ENCODE peak calls at places on chromosomes 7 and 10, in seven cellular contexts. One of them, this sample, is unnamed.

GRCh38 chr10:98346847-98347246 is 68.1 kb downstream of the PYROXD2 start:
- DNase-seq in SK-N-SH: no peak
- DNase-seq in HCT116: no peak
- DNase-seq in H1: no peak
- DNase-seq in Panc1: no peak
- DNase-seq in K562: no peak
- DNase-seq in HepG2: no peak
- DNase-seq in this sample: no peak

GRCh38 chr10:27687326-27687725 is 58.3 kb downstream of the MKX start:
- DNase-seq in SK-N-SH: no peak
- DNase-seq in HCT116: no peak
- DNase-seq in H1: no peak
- DNase-seq in Panc1: no peak
- DNase-seq in K562: no peak
- DNase-seq in HepG2: no peak
- DNase-seq in this sample: no peak

GRCh38 chr7:132410385-132410784 is 165.9 kb downstream of the PLXNA4 start:
- DNase-seq in SK-N-SH: no peak
- DNase-seq in HCT116: no peak
- DNase-seq in H1: no peak
- DNase-seq in Panc1: no peak
- DNase-seq in K562: no peak
- DNase-seq in HepG2: no peak
- DNase-seq in this sample: no peak

GRCh38 chr10:23826399-23826798 is 382.5 kb upstream of the KIAA1217 start:
- DNase-seq in SK-N-SH: no peak
- DNase-seq in HCT116: no peak
- DNase-seq in H1: peak; percentile 3
- DNase-seq in Panc1: no peak
- DNase-seq in K562: no peak
- DNase-seq in HepG2: peak; percentile 13
- DNase-seq in this sample: no peak

GRCh38 chr10:44967596-44967995 is 8.0 kb downstream of the RASSF4 start:
- DNase-seq in SK-N-SH: no peak
- DNase-seq in HCT116: no peak
- DNase-seq in H1: no peak
- DNase-seq in Panc1: no peak
- DNase-seq in K562: no peak
- DNase-seq in HepG2: no peak
- DNase-seq in this sample: no peak

GRCh38 chr10:19707376-19707775 is 108.9 kb upstream of the PLXDC2 start:
- DNase-seq in SK-N-SH: no peak
- DNase-seq in HCT116: no peak
- DNase-seq in H1: no peak
- DNase-seq in Panc1: no peak
- DNase-seq in K562: no peak
- DNase-seq in HepG2: no peak
- DNase-seq in this sample: no peak

GRCh38 chr10:131590567-131590966 is 279.0 kb upstream of the TCERG1L start:
- DNase-seq in SK-N-SH: no peak
- DNase-seq in HCT116: no peak
- DNase-seq in H1: no peak
- DNase-seq in Panc1: no peak
- DNase-seq in K562: no peak
- DNase-seq in HepG2: no peak
- DNase-seq in this sample: no peak

GRCh38 chr7:18927134-18927533 is 190.3 kb downstream of the TWIST1 start:
- DNase-seq in SK-N-SH: no peak
- DNase-seq in HCT116: no peak
- DNase-seq in H1: no peak
- DNase-seq in Panc1: no peak
- DNase-seq in K562: no peak
- DNase-seq in HepG2: no peak
- DNase-seq in this sample: no peak

GRCh38 chr10:31604141-31604540 is 285.1 kb downstream of the ZEB1 start:
- DNase-seq in SK-N-SH: no peak
- DNase-seq in HCT116: no peak
- DNase-seq in H1: no peak
- DNase-seq in Panc1: no peak
- DNase-seq in K562: no peak
- DNase-seq in HepG2: no peak
- DNase-seq in this sample: no peak

GRCh38 chr7:100190059-100190711 is 12.5 kb downstream of the STAG3 start:
- DNase-seq in SK-N-SH: peak; percentile 23
- DNase-seq in HCT116: peak; percentile 42
- DNase-seq in H1: no peak
- DNase-seq in Panc1: no peak
- DNase-seq in K562: peak; percentile 48
- DNase-seq in HepG2: peak; percentile 41
- DNase-seq in this sample: no peak

GRCh38 chr10:130027716-130028464 is 63.8 kb upstream of the EBF3 start:
- DNase-seq in SK-N-SH: peak; percentile 80
- DNase-seq in HCT116: no peak
- DNase-seq in H1: no peak
- DNase-seq in Panc1: no peak
- DNase-seq in K562: no peak
- DNase-seq in HepG2: peak; percentile 4
- DNase-seq in this sample: no peak

GRCh38 chr10:74081918-74082317 is 68.7 kb downstream of the AP3M1 start:
- DNase-seq in SK-N-SH: no peak
- DNase-seq in HCT116: no peak
- DNase-seq in H1: no peak
- DNase-seq in Panc1: no peak
- DNase-seq in K562: no peak
- DNase-seq in HepG2: no peak
- DNase-seq in this sample: no peak

GRCh38 chr7:73809454-73810090 is 21.2 kb upstream of the CLDN4 start:
- DNase-seq in SK-N-SH: peak; percentile 37
- DNase-seq in HCT116: peak; percentile 67
- DNase-seq in H1: no peak
- DNase-seq in Panc1: no peak
- DNase-seq in K562: no peak
- DNase-seq in HepG2: no peak
- DNase-seq in this sample: no peak

GRCh38 chr7:109094-109493 is 83.3 kb upstream of the FAM20C start:
- DNase-seq in SK-N-SH: no peak
- DNase-seq in HCT116: no peak
- DNase-seq in H1: no peak
- DNase-seq in Panc1: no peak
- DNase-seq in K562: no peak
- DNase-seq in HepG2: no peak
- DNase-seq in this sample: no peak

GRCh38 chr7:35617076-35617475 is 77.9 kb downstream of the HERPUD2 start:
- DNase-seq in SK-N-SH: no peak
- DNase-seq in HCT116: no peak
- DNase-seq in H1: no peak
- DNase-seq in Panc1: no peak
- DNase-seq in K562: no peak
- DNase-seq in HepG2: no peak
- DNase-seq in this sample: no peak

GRCh38 chr7:25056368-25056767 is 68.7 kb downstream of the CYCS start:
- DNase-seq in SK-N-SH: no peak
- DNase-seq in HCT116: no peak
- DNase-seq in H1: no peak
- DNase-seq in Panc1: no peak
- DNase-seq in K562: no peak
- DNase-seq in HepG2: no peak
- DNase-seq in this sample: no peak

GRCh38 chr7:124550036-124550435 is 215.6 kb downstream of the GPR37 start:
- DNase-seq in SK-N-SH: no peak
- DNase-seq in HCT116: no peak
- DNase-seq in H1: no peak
- DNase-seq in Panc1: no peak
- DNase-seq in K562: no peak
- DNase-seq in HepG2: no peak
- DNase-seq in this sample: no peak

GRCh38 chr10:32402499-32402898 is 43.4 kb upstream of the CCDC7 start:
- DNase-seq in SK-N-SH: no peak
- DNase-seq in HCT116: no peak
- DNase-seq in H1: no peak
- DNase-seq in Panc1: no peak
- DNase-seq in K562: no peak
- DNase-seq in HepG2: peak; percentile 35
- DNase-seq in this sample: no peak

GRCh38 chr10:34677591-34677990 is 137.5 kb downstream of the PARD3 start:
- DNase-seq in SK-N-SH: peak; percentile 55
- DNase-seq in HCT116: no peak
- DNase-seq in H1: no peak
- DNase-seq in Panc1: no peak
- DNase-seq in K562: no peak
- DNase-seq in HepG2: no peak
- DNase-seq in this sample: no peak

GRCh38 chr7:31398815-31399214 is 58.3 kb upstream of the NEUROD6 start:
- DNase-seq in SK-N-SH: no peak
- DNase-seq in HCT116: no peak
- DNase-seq in H1: no peak
- DNase-seq in Panc1: no peak
- DNase-seq in K562: no peak
- DNase-seq in HepG2: no peak
- DNase-seq in this sample: no peak

GRCh38 chr10:28375399-28376354 is 72.8 kb upstream of the MPP7 start:
- DNase-seq in SK-N-SH: no peak
- DNase-seq in HCT116: peak; percentile 93
- DNase-seq in H1: no peak
- DNase-seq in Panc1: no peak
- DNase-seq in K562: no peak
- DNase-seq in HepG2: no peak
- DNase-seq in this sample: no peak

GRCh38 chr10:12658526-12658925 is 309.2 kb downstream of the CAMK1D start:
- DNase-seq in SK-N-SH: no peak
- DNase-seq in HCT116: no peak
- DNase-seq in H1: no peak
- DNase-seq in Panc1: no peak
- DNase-seq in K562: no peak
- DNase-seq in HepG2: no peak
- DNase-seq in this sample: no peak

GRCh38 chr7:144854839-144855424 is 19.1 kb upstream of the TPK1 start:
- DNase-seq in SK-N-SH: peak; percentile 47
- DNase-seq in HCT116: peak; percentile 42
- DNase-seq in H1: no peak
- DNase-seq in Panc1: no peak
- DNase-seq in K562: peak; percentile 40
- DNase-seq in HepG2: peak; percentile 4
- DNase-seq in this sample: no peak

GRCh38 chr7:100573691-100574361 is at the start of gene SAP25:
- DNase-seq in SK-N-SH: peak; percentile 54
- DNase-seq in HCT116: no peak
- DNase-seq in H1: no peak
- DNase-seq in Panc1: no peak
- DNase-seq in K562: no peak
- DNase-seq in HepG2: no peak
- DNase-seq in this sample: no peak

DNA sequence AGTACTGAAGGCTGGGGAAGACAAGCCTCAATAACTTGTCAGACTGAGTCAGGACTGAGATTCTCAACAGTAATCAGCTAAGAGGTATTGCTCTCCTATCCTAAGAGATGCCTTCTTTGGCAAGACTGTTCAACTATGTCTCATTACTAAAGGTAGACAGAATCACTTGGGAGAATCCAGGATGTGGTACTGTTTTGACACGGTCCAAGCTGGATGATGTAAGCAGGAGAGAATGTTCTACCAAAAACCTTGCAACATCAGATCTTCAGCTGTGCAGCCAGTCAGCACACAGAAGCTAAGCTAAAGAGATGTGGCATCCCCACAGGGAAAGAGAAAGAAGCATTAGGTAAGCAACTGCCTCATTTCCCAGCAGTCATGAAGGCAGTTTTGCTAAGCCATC is 391.4 kb downstream of the NRG3 start:
- DNase-seq in SK-N-SH: no peak
- DNase-seq in HCT116: no peak
- DNase-seq in H1: no peak
- DNase-seq in Panc1: no peak
- DNase-seq in K562: no peak
- DNase-seq in HepG2: no peak
- DNase-seq in this sample: no peak
- TF ChIP-seq SIN3A in SK-N-SH: no peak
- TF ChIP-seq SIN3A in HCT116: no peak
- TF ChIP-seq SIN3A in H1: no peak
- TF ChIP-seq SIN3A in Panc1: no peak
- TF ChIP-seq SIN3A in K562: no peak
- TF ChIP-seq SIN3A in HepG2: no peak
- TF ChIP-seq SIN3A in this sample: no peak

DNA sequence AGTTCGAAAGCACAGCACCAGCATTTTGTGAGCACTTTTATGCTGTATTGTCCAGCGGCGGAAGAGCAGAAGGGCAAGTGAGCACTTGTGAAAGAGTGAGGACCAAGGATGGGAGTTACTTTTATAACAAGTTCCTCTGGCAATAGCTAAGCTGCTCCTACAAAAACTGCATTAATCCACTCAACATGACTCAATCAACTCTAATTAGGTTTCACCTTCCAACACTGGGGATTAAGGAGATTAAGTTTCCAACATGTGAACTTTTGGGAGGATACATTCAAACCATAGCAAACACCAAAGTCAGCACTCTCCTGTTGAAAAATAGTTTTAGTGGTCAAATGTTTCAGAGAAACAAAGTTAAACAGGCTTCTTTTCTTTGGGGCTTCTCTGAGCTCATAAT is 844.5 kb downstream of the REEP3 start:
- DNase-seq in SK-N-SH: no peak
- DNase-seq in HCT116: no peak
- DNase-seq in H1: no peak
- DNase-seq in Panc1: no peak
- DNase-seq in K562: no peak
- DNase-seq in HepG2: no peak
- DNase-seq in this sample: no peak
- TF ChIP-seq SIN3A in SK-N-SH: no peak
- TF ChIP-seq SIN3A in HCT116: no peak
- TF ChIP-seq SIN3A in H1: no peak
- TF ChIP-seq SIN3A in Panc1: no peak
- TF ChIP-seq SIN3A in K562: no peak
- TF ChIP-seq SIN3A in HepG2: no peak
- TF ChIP-seq SIN3A in this sample: no peak

GRCh38 chr7:120794100-120794729 is 63.7 kb downstream of the TSPAN12 start:
- DNase-seq in SK-N-SH: no peak
- DNase-seq in HCT116: no peak
- DNase-seq in H1: no peak
- DNase-seq in Panc1: no peak
- DNase-seq in K562: no peak
- DNase-seq in HepG2: no peak
- DNase-seq in this sample: no peak
- TF ChIP-seq SIN3A in SK-N-SH: no peak
- TF ChIP-seq SIN3A in HCT116: no peak
- TF ChIP-seq SIN3A in H1: no peak
- TF ChIP-seq SIN3A in Panc1: no peak
- TF ChIP-seq SIN3A in K562: no peak
- TF ChIP-seq SIN3A in HepG2: no peak
- TF ChIP-seq SIN3A in this sample: no peak

DNA sequence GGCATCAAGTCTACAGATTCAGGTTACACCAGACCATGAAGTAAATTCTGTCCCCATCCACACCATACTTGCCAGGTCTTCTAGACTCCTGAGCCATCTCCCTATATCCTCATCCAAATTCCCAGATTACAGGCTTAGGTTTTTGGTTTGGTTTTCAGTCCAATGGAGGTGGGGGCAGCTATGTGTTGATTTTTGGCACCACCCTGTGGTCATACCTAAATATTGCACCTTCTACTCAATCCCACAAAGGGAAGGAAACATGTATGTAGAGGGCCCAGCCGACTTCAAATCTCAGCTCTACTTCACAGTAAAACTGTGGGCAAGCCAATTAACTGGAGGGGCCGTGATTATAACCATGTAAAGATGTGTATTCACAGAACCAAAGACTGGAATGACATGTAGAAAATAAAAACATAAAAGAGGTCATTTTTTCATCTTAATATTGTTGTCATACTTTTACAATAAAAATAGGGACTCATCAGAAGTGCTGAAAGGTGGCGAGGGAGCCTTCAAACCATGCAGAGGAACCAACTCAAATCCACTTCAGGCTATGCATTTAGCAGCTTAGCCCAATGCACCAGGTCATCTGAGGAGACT is 19.8 kb downstream of the ERCC6 start:
- DNase-seq in SK-N-SH: peak; percentile 67
- DNase-seq in HCT116: peak; percentile 32
- DNase-seq in H1: no peak
- DNase-seq in Panc1: peak; percentile 22
- DNase-seq in K562: peak; percentile 79
- DNase-seq in HepG2: peak; percentile 36
- DNase-seq in this sample: no peak
- TF ChIP-seq SIN3A in SK-N-SH: no peak
- TF ChIP-seq SIN3A in HCT116: no peak
- TF ChIP-seq SIN3A in H1: no peak
- TF ChIP-seq SIN3A in Panc1: no peak
- TF ChIP-seq SIN3A in K562: no peak
- TF ChIP-seq SIN3A in HepG2: no peak
- TF ChIP-seq SIN3A in this sample: no peak

This sample was measured in GM12878.